ENCODE peak calls at places on chromosomes 11 and 22, in ten cellular contexts. One of them, this sample, is unnamed.

GRCh38 chr22:41996826-41997225 is 1.8 kb upstream of the WBP2NL start:
- DNase-seq in progenitor cell of endocrine pancreas: no peak
- DNase-seq in CD8-positive, alpha-beta T cell: peak
- DNase-seq in retinal pigment epithelial cell: no peak
- DNase-seq in GM06990: no peak
- DNase-seq in spleen: no peak
- DNase-seq in RWPE1: no peak
- DNase-seq in left ventricle myocardium inferior: no peak
- DNase-seq in activated B cell treated with CpG ODN at 0.5 μM for 24 hours: no peak
- DNase-seq in B cell: no peak
- DNase-seq in this sample: no peak

GRCh38 chr11:22674470-22675426 is 8.3 kb downstream of the GAS2 start:
- DNase-seq in progenitor cell of endocrine pancreas: no peak
- DNase-seq in CD8-positive, alpha-beta T cell: no peak
- DNase-seq in retinal pigment epithelial cell: no peak
- DNase-seq in GM06990: no peak
- DNase-seq in spleen: no peak
- DNase-seq in RWPE1: no peak
- DNase-seq in left ventricle myocardium inferior: no peak
- DNase-seq in activated B cell treated with CpG ODN at 0.5 μM for 24 hours: no peak
- DNase-seq in B cell: no peak
- DNase-seq in this sample: no peak

GRCh38 chr11:62370743-62371440 is 33.6 kb downstream of the ASRGL1 start:
- DNase-seq in progenitor cell of endocrine pancreas: no peak
- DNase-seq in CD8-positive, alpha-beta T cell: peak
- DNase-seq in retinal pigment epithelial cell: no peak
- DNase-seq in GM06990: peak
- DNase-seq in spleen: peak
- DNase-seq in RWPE1: no peak
- DNase-seq in left ventricle myocardium inferior: no peak
- DNase-seq in activated B cell treated with CpG ODN at 0.5 μM for 24 hours: peak
- DNase-seq in B cell: peak
- DNase-seq in this sample: no peak

GRCh38 chr11:86523738-86524602 is 148.4 kb downstream of the ME3 start:
- DNase-seq in progenitor cell of endocrine pancreas: no peak
- DNase-seq in CD8-positive, alpha-beta T cell: no peak
- DNase-seq in retinal pigment epithelial cell: peak
- DNase-seq in GM06990: no peak
- DNase-seq in spleen: no peak
- DNase-seq in RWPE1: peak
- DNase-seq in left ventricle myocardium inferior: no peak
- DNase-seq in activated B cell treated with CpG ODN at 0.5 μM for 24 hours: no peak
- DNase-seq in B cell: no peak
- DNase-seq in this sample: no peak

GRCh38 chr11:129115652-129116585 is 76.2 kb downstream of the ARHGAP32 start:
- DNase-seq in progenitor cell of endocrine pancreas: no peak
- DNase-seq in CD8-positive, alpha-beta T cell: no peak
- DNase-seq in retinal pigment epithelial cell: peak
- DNase-seq in GM06990: no peak
- DNase-seq in spleen: no peak
- DNase-seq in RWPE1: peak
- DNase-seq in left ventricle myocardium inferior: no peak
- DNase-seq in activated B cell treated with CpG ODN at 0.5 μM for 24 hours: no peak
- DNase-seq in B cell: no peak
- DNase-seq in this sample: no peak

GRCh38 chr11:18987454-18988231 is 48.4 kb upstream of the MRGPRX1 start:
- DNase-seq in progenitor cell of endocrine pancreas: no peak
- DNase-seq in CD8-positive, alpha-beta T cell: no peak
- DNase-seq in retinal pigment epithelial cell: no peak
- DNase-seq in GM06990: no peak
- DNase-seq in spleen: no peak
- DNase-seq in RWPE1: peak
- DNase-seq in left ventricle myocardium inferior: no peak
- DNase-seq in activated B cell treated with CpG ODN at 0.5 μM for 24 hours: no peak
- DNase-seq in B cell: no peak
- DNase-seq in this sample: no peak

GRCh38 chr11:27390959-27391326 is 27.9 kb upstream of the CCDC34 start:
- DNase-seq in progenitor cell of endocrine pancreas: no peak
- DNase-seq in CD8-positive, alpha-beta T cell: no peak
- DNase-seq in retinal pigment epithelial cell: no peak
- DNase-seq in GM06990: no peak
- DNase-seq in spleen: no peak
- DNase-seq in RWPE1: no peak
- DNase-seq in left ventricle myocardium inferior: no peak
- DNase-seq in activated B cell treated with CpG ODN at 0.5 μM for 24 hours: no peak
- DNase-seq in B cell: no peak
- DNase-seq in this sample: no peak

GRCh38 chr11:20016526-20016925 is 143.7 kb downstream of the DBX1 start:
- DNase-seq in progenitor cell of endocrine pancreas: no peak
- DNase-seq in CD8-positive, alpha-beta T cell: no peak
- DNase-seq in retinal pigment epithelial cell: no peak
- DNase-seq in GM06990: no peak
- DNase-seq in spleen: no peak
- DNase-seq in RWPE1: no peak
- DNase-seq in left ventricle myocardium inferior: no peak
- DNase-seq in activated B cell treated with CpG ODN at 0.5 μM for 24 hours: no peak
- DNase-seq in B cell: no peak
- DNase-seq in this sample: no peak

GRCh38 chr11:57544566-57544965 is 7.2 kb downstream of the SMTNL1 start:
- DNase-seq in progenitor cell of endocrine pancreas: no peak
- DNase-seq in CD8-positive, alpha-beta T cell: no peak
- DNase-seq in retinal pigment epithelial cell: peak
- DNase-seq in GM06990: no peak
- DNase-seq in spleen: no peak
- DNase-seq in RWPE1: no peak
- DNase-seq in left ventricle myocardium inferior: no peak
- DNase-seq in activated B cell treated with CpG ODN at 0.5 μM for 24 hours: no peak
- DNase-seq in B cell: no peak
- DNase-seq in this sample: no peak

GRCh38 chr11:57545883-57546282 is 8.5 kb downstream of the SMTNL1 start:
- DNase-seq in progenitor cell of endocrine pancreas: no peak
- DNase-seq in CD8-positive, alpha-beta T cell: no peak
- DNase-seq in retinal pigment epithelial cell: no peak
- DNase-seq in GM06990: no peak
- DNase-seq in spleen: no peak
- DNase-seq in RWPE1: no peak
- DNase-seq in left ventricle myocardium inferior: no peak
- DNase-seq in activated B cell treated with CpG ODN at 0.5 μM for 24 hours: no peak
- DNase-seq in B cell: no peak
- DNase-seq in this sample: no peak

GRCh38 chr11:57547854-57548377 is 10.5 kb downstream of the SMTNL1 start:
- DNase-seq in progenitor cell of endocrine pancreas: no peak
- DNase-seq in CD8-positive, alpha-beta T cell: peak
- DNase-seq in retinal pigment epithelial cell: no peak
- DNase-seq in GM06990: no peak
- DNase-seq in spleen: no peak
- DNase-seq in RWPE1: no peak
- DNase-seq in left ventricle myocardium inferior: no peak
- DNase-seq in activated B cell treated with CpG ODN at 0.5 μM for 24 hours: peak
- DNase-seq in B cell: peak
- DNase-seq in this sample: no peak

GRCh38 chr11:57546451-57546850 is 9.1 kb downstream of the SMTNL1 start:
- DNase-seq in progenitor cell of endocrine pancreas: no peak
- DNase-seq in CD8-positive, alpha-beta T cell: no peak
- DNase-seq in retinal pigment epithelial cell: no peak
- DNase-seq in GM06990: no peak
- DNase-seq in spleen: no peak
- DNase-seq in RWPE1: no peak
- DNase-seq in left ventricle myocardium inferior: no peak
- DNase-seq in activated B cell treated with CpG ODN at 0.5 μM for 24 hours: no peak
- DNase-seq in B cell: no peak
- DNase-seq in this sample: no peak

DNA sequence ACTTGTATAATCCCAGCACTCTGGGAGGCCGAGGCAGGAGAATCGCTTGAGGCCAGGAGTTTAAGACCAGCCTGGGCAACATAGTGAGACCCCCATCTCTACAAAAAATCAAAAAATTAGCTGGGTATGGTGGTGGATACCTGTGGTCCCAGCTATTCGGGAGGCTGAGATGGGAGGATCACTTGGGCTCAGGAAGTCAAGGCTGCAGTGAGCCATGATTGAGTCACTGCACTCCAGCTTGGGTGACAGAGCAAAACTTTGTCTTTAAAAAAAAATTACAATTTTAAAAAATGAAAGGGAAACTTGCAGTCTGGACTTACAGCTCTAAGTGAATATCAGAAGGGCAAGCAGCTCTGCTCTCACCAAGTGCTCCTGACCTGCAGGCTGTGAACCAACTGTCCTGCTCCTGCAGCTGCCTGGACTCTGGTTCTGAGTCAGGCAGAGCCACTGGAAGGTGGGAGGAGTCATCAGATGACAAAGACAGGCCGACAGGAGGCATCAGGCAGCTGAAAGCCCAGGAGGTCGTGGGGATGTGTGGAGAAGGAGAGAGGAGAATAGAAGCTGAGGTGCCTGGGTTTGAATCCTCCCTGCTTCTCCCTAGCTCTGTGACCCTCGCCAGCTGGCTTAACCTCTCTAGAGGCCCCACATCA is 9.6 kb downstream of the SMTNL1 start:
- DNase-seq in progenitor cell of endocrine pancreas: no peak
- DNase-seq in CD8-positive, alpha-beta T cell: no peak
- DNase-seq in retinal pigment epithelial cell: no peak
- DNase-seq in GM06990: no peak
- DNase-seq in spleen: no peak
- DNase-seq in RWPE1: no peak
- DNase-seq in left ventricle myocardium inferior: no peak
- DNase-seq in activated B cell treated with CpG ODN at 0.5 μM for 24 hours: no peak
- DNase-seq in B cell: no peak
- DNase-seq in this sample: no peak
- TF ChIP-seq CTCF in progenitor cell of endocrine pancreas: no peak
- TF ChIP-seq CTCF in CD8-positive, alpha-beta T cell: no peak
- TF ChIP-seq CTCF in retinal pigment epithelial cell: peak
- TF ChIP-seq CTCF in GM06990: peak
- TF ChIP-seq CTCF in spleen: no peak
- TF ChIP-seq CTCF in RWPE1: no peak
- TF ChIP-seq CTCF in left ventricle myocardium inferior: no peak
- TF ChIP-seq CTCF in activated B cell treated with CpG ODN at 0.5 μM for 24 hours: no peak
- TF ChIP-seq CTCF in B cell: no peak
- TF ChIP-seq CTCF in this sample: no peak

GRCh38 chr11:47847892-47848635 is at the start of gene NUP160:
- DNase-seq in progenitor cell of endocrine pancreas: peak
- DNase-seq in CD8-positive, alpha-beta T cell: peak
- DNase-seq in retinal pigment epithelial cell: no peak
- DNase-seq in GM06990: peak
- DNase-seq in spleen: peak
- DNase-seq in RWPE1: peak
- DNase-seq in left ventricle myocardium inferior: peak
- DNase-seq in activated B cell treated with CpG ODN at 0.5 μM for 24 hours: peak
- DNase-seq in B cell: peak
- DNase-seq in this sample: peak
- TF ChIP-seq CTCF in progenitor cell of endocrine pancreas: no peak
- TF ChIP-seq CTCF in CD8-positive, alpha-beta T cell: no peak
- TF ChIP-seq CTCF in retinal pigment epithelial cell: no peak
- TF ChIP-seq CTCF in GM06990: no peak
- TF ChIP-seq CTCF in spleen: peak
- TF ChIP-seq CTCF in RWPE1: no peak
- TF ChIP-seq CTCF in left ventricle myocardium inferior: peak
- TF ChIP-seq CTCF in activated B cell treated with CpG ODN at 0.5 μM for 24 hours: no peak
- TF ChIP-seq CTCF in B cell: no peak
- TF ChIP-seq CTCF in this sample: no peak

GRCh38 chr22:35978889-35979288 is 49.7 kb downstream of the RBFOX2 start:
- DNase-seq in progenitor cell of endocrine pancreas: no peak
- DNase-seq in CD8-positive, alpha-beta T cell: no peak
- DNase-seq in retinal pigment epithelial cell: no peak
- DNase-seq in GM06990: no peak
- DNase-seq in spleen: no peak
- DNase-seq in RWPE1: no peak
- DNase-seq in left ventricle myocardium inferior: no peak
- DNase-seq in activated B cell treated with CpG ODN at 0.5 μM for 24 hours: no peak
- DNase-seq in B cell: no peak
- DNase-seq in this sample: no peak

GRCh38 chr22:35973388-35973787 is 55.2 kb downstream of the RBFOX2 start:
- DNase-seq in progenitor cell of endocrine pancreas: no peak
- DNase-seq in CD8-positive, alpha-beta T cell: no peak
- DNase-seq in retinal pigment epithelial cell: no peak
- DNase-seq in GM06990: no peak
- DNase-seq in spleen: no peak
- DNase-seq in RWPE1: no peak
- DNase-seq in left ventricle myocardium inferior: no peak
- DNase-seq in activated B cell treated with CpG ODN at 0.5 μM for 24 hours: no peak
- DNase-seq in B cell: no peak
- DNase-seq in this sample: no peak

GRCh38 chr22:35972559-35972958 is 56.1 kb downstream of the RBFOX2 start:
- DNase-seq in progenitor cell of endocrine pancreas: no peak
- DNase-seq in CD8-positive, alpha-beta T cell: no peak
- DNase-seq in retinal pigment epithelial cell: no peak
- DNase-seq in GM06990: no peak
- DNase-seq in spleen: no peak
- DNase-seq in RWPE1: no peak
- DNase-seq in left ventricle myocardium inferior: no peak
- DNase-seq in activated B cell treated with CpG ODN at 0.5 μM for 24 hours: no peak
- DNase-seq in B cell: no peak
- DNase-seq in this sample: no peak

GRCh38 chr22:35981900-35982299 is 46.7 kb downstream of the RBFOX2 start:
- DNase-seq in progenitor cell of endocrine pancreas: no peak
- DNase-seq in CD8-positive, alpha-beta T cell: no peak
- DNase-seq in retinal pigment epithelial cell: no peak
- DNase-seq in GM06990: no peak
- DNase-seq in spleen: no peak
- DNase-seq in RWPE1: no peak
- DNase-seq in left ventricle myocardium inferior: no peak
- DNase-seq in activated B cell treated with CpG ODN at 0.5 μM for 24 hours: no peak
- DNase-seq in B cell: no peak
- DNase-seq in this sample: no peak

DNA sequence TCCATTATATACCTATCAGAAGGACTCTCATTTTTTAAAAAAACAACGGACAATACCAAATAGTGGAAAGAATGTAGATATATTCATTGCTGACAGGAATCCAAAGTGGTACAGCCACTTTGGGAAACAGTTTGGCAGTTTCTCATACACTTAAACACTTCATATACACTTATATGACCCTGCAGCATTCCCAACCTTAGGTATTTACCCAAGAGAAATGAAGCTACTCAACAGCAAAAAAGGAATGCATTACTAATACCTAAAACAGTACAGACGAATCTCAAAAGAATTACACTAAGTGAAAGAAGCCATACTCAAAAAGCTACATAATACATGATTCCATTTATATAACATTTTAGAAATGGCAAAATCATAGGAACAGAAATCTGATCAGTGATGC is 51.5 kb downstream of the RBFOX2 start:
- DNase-seq in progenitor cell of endocrine pancreas: no peak
- DNase-seq in CD8-positive, alpha-beta T cell: no peak
- DNase-seq in retinal pigment epithelial cell: no peak
- DNase-seq in GM06990: no peak
- DNase-seq in spleen: no peak
- DNase-seq in RWPE1: no peak
- DNase-seq in left ventricle myocardium inferior: no peak
- DNase-seq in activated B cell treated with CpG ODN at 0.5 μM for 24 hours: no peak
- DNase-seq in B cell: no peak
- DNase-seq in this sample: no peak
- TF ChIP-seq CTCF in progenitor cell of endocrine pancreas: no peak
- TF ChIP-seq CTCF in CD8-positive, alpha-beta T cell: no peak
- TF ChIP-seq CTCF in retinal pigment epithelial cell: no peak
- TF ChIP-seq CTCF in GM06990: no peak
- TF ChIP-seq CTCF in spleen: no peak
- TF ChIP-seq CTCF in RWPE1: no peak
- TF ChIP-seq CTCF in left ventricle myocardium inferior: no peak
- TF ChIP-seq CTCF in activated B cell treated with CpG ODN at 0.5 μM for 24 hours: no peak
- TF ChIP-seq CTCF in B cell: no peak
- TF ChIP-seq CTCF in this sample: no peak

GRCh38 chr22:21672107-21672629 is 6.4 kb downstream of the PPIL2 start:
- DNase-seq in progenitor cell of endocrine pancreas: no peak
- DNase-seq in CD8-positive, alpha-beta T cell: no peak
- DNase-seq in retinal pigment epithelial cell: no peak
- DNase-seq in GM06990: no peak
- DNase-seq in spleen: no peak
- DNase-seq in RWPE1: no peak
- DNase-seq in left ventricle myocardium inferior: no peak
- DNase-seq in activated B cell treated with CpG ODN at 0.5 μM for 24 hours: no peak
- DNase-seq in B cell: no peak
- DNase-seq in this sample: no peak

GRCh38 chr22:21677606-21678443 is 12.0 kb downstream of the PPIL2 start:
- DNase-seq in progenitor cell of endocrine pancreas: no peak
- DNase-seq in CD8-positive, alpha-beta T cell: no peak
- DNase-seq in retinal pigment epithelial cell: no peak
- DNase-seq in GM06990: no peak
- DNase-seq in spleen: no peak
- DNase-seq in RWPE1: no peak
- DNase-seq in left ventricle myocardium inferior: no peak
- DNase-seq in activated B cell treated with CpG ODN at 0.5 μM for 24 hours: no peak
- DNase-seq in B cell: no peak
- DNase-seq in this sample: no peak

GRCh38 chr22:21674611-21675010 is 8.8 kb downstream of the PPIL2 start:
- DNase-seq in progenitor cell of endocrine pancreas: no peak
- DNase-seq in CD8-positive, alpha-beta T cell: no peak
- DNase-seq in retinal pigment epithelial cell: no peak
- DNase-seq in GM06990: no peak
- DNase-seq in spleen: no peak
- DNase-seq in RWPE1: no peak
- DNase-seq in left ventricle myocardium inferior: no peak
- DNase-seq in activated B cell treated with CpG ODN at 0.5 μM for 24 hours: no peak
- DNase-seq in B cell: no peak
- DNase-seq in this sample: no peak

GRCh38 chr22:21669026-21669425 is 3.2 kb downstream of the PPIL2 start:
- DNase-seq in progenitor cell of endocrine pancreas: no peak
- DNase-seq in CD8-positive, alpha-beta T cell: no peak
- DNase-seq in retinal pigment epithelial cell: no peak
- DNase-seq in GM06990: no peak
- DNase-seq in spleen: no peak
- DNase-seq in RWPE1: no peak
- DNase-seq in left ventricle myocardium inferior: no peak
- DNase-seq in activated B cell treated with CpG ODN at 0.5 μM for 24 hours: no peak
- DNase-seq in B cell: no peak
- DNase-seq in this sample: no peak

DNA sequence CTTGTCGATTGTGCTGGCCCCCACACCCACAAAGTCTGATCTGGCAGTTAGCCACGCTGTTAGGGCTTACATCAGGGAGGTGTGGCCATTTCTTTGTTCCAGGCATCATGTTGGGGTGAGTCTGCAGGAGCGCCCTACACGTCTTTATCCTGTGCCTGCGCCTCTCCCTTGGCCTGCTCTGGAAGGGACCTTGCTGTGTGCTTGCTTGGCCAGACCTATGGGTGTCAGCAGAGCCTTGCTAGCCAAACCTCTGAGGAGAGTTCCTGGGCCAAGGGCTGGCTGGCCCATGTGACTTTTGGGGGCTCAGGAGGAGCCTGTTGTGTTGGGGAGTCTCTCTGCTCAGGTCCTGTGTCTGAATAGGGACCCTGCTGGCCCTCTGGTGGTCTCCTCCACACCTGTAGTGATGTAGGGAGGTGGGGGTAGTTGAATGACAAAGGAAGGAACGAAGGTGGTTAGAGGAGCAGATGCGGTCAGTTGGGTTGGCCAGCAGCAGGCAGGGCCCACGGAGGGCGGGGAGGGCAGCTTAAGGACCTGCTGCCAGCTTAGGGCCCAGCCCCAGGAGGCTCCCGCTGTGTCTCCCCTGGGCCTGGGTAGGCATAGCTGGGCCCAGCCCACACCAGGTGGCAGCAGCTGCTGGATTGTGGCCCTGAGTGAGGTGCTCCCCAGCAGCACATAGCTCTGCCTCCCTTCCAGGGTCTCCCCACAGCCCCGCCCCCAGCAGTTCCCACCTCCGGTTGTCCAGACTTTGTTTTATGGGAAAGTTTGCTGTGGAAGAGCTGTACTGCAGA is 7.9 kb downstream of the PPIL2 start:
- DNase-seq in progenitor cell of endocrine pancreas: no peak
- DNase-seq in CD8-positive, alpha-beta T cell: no peak
- DNase-seq in retinal pigment epithelial cell: no peak
- DNase-seq in GM06990: no peak
- DNase-seq in spleen: no peak
- DNase-seq in RWPE1: no peak
- DNase-seq in left ventricle myocardium inferior: no peak
- DNase-seq in activated B cell treated with CpG ODN at 0.5 μM for 24 hours: no peak
- DNase-seq in B cell: no peak
- DNase-seq in this sample: no peak
- TF ChIP-seq CTCF in progenitor cell of endocrine pancreas: no peak
- TF ChIP-seq CTCF in CD8-positive, alpha-beta T cell: no peak
- TF ChIP-seq CTCF in retinal pigment epithelial cell: no peak
- TF ChIP-seq CTCF in GM06990: no peak
- TF ChIP-seq CTCF in spleen: no peak
- TF ChIP-seq CTCF in RWPE1: no peak
- TF ChIP-seq CTCF in left ventricle myocardium inferior: no peak
- TF ChIP-seq CTCF in activated B cell treated with CpG ODN at 0.5 μM for 24 hours: no peak
- TF ChIP-seq CTCF in B cell: no peak
- TF ChIP-seq CTCF in this sample: no peak